ENCODE peak calls at places on chromosomes 5 and 9, in four cellular contexts. One of them, this sample, is unnamed. For H3K36me3, the result is how much of the 10 kb centered on the place peaks cover.

GRCh38 chr9:136717399-136717798 is 5.0 kb downstream of the DIPK1B start:
- DNase-seq in BJ: no peak
- DNase-seq in lung: no peak
- DNase-seq in cardiac muscle cell: no peak
- DNase-seq in this sample: no peak

GRCh38 chr5:180080670-180081280 is 9.2 kb upstream of the RNF130 start:
- DNase-seq in BJ: no peak
- DNase-seq in lung: no peak
- DNase-seq in cardiac muscle cell: no peak
- DNase-seq in this sample: no peak

GRCh38 chr5:32526815-32527214 is 58.5 kb upstream of the SUB1 start:
- DNase-seq in BJ: no peak
- DNase-seq in lung: no peak
- DNase-seq in cardiac muscle cell: no peak
- DNase-seq in this sample: no peak

GRCh38 chr9:116288658-116289057 is 135.1 kb downstream of the PAPPA start:
- DNase-seq in BJ: peak
- DNase-seq in lung: no peak
- DNase-seq in cardiac muscle cell: no peak
- DNase-seq in this sample: no peak

GRCh38 chr5:162174358-162174757 is 106.8 kb downstream of the GABRG2 start:
- DNase-seq in BJ: no peak
- DNase-seq in lung: no peak
- DNase-seq in cardiac muscle cell: no peak
- DNase-seq in this sample: no peak

GRCh38 chr5:133331866-133332731 is 280.2 kb downstream of the FSTL4 start:
- DNase-seq in BJ: no peak
- DNase-seq in lung: no peak
- DNase-seq in cardiac muscle cell: no peak
- DNase-seq in this sample: no peak

GRCh38 chr5:76736679-76737078 is 20.8 kb downstream of the F2R start:
- DNase-seq in BJ: no peak
- DNase-seq in lung: no peak
- DNase-seq in cardiac muscle cell: no peak
- DNase-seq in this sample: no peak

GRCh38 chr9:15735083-15735974 is 182.5 kb downstream of the CCDC171 start:
- DNase-seq in BJ: peak
- DNase-seq in lung: peak
- DNase-seq in cardiac muscle cell: no peak
- DNase-seq in this sample: no peak

GRCh38 chr9:8825600-8826147 is 1026.1 kb upstream of the DMAC1 start:
- DNase-seq in BJ: no peak
- DNase-seq in lung: no peak
- DNase-seq in cardiac muscle cell: no peak
- DNase-seq in this sample: no peak

GRCh38 chr5:172837640-172838039 is 3.6 kb downstream of the ERGIC1 start:
- DNase-seq in BJ: no peak
- DNase-seq in lung: peak
- DNase-seq in cardiac muscle cell: no peak
- DNase-seq in this sample: no peak

GRCh38 chr9:124857533-124858162 is 4.1 kb downstream of the RPL35 start:
- DNase-seq in BJ: no peak
- DNase-seq in lung: no peak
- DNase-seq in cardiac muscle cell: no peak
- DNase-seq in this sample: no peak

GRCh38 chr5:14428302-14429081 is 153.1 kb upstream of the OTULINL start:
- DNase-seq in BJ: no peak
- DNase-seq in lung: no peak
- DNase-seq in cardiac muscle cell: no peak
- DNase-seq in this sample: no peak

GRCh38 chr5:141914154-141914743 is 9.4 kb upstream of the DELE1 start:
- DNase-seq in BJ: no peak
- DNase-seq in lung: peak
- DNase-seq in cardiac muscle cell: peak
- DNase-seq in this sample: no peak

GRCh38 chr5:87581661-87582060 is 168.9 kb upstream of the CCNH start:
- DNase-seq in BJ: no peak
- DNase-seq in lung: no peak
- DNase-seq in cardiac muscle cell: no peak
- DNase-seq in this sample: no peak

GRCh38 chr5:154254886-154255285 is 64.4 kb downstream of the GALNT10 start:
- DNase-seq in BJ: no peak
- DNase-seq in lung: no peak
- DNase-seq in cardiac muscle cell: no peak
- DNase-seq in this sample: no peak

GRCh38 chr5:88687253-88687955 is 195.6 kb downstream of the MEF2C start:
- DNase-seq in BJ: no peak
- DNase-seq in lung: no peak
- DNase-seq in cardiac muscle cell: no peak
- DNase-seq in this sample: no peak

GRCh38 chr9:26508897-26509296 is 383.7 kb downstream of the CAAP1 start:
- DNase-seq in BJ: no peak
- DNase-seq in lung: no peak
- DNase-seq in cardiac muscle cell: no peak
- DNase-seq in this sample: no peak

GRCh38 chr9:134784612-134785305 is 95.9 kb upstream of the FCN2 start:
- DNase-seq in BJ: no peak
- DNase-seq in lung: no peak
- DNase-seq in cardiac muscle cell: peak
- DNase-seq in this sample: no peak

DNA sequence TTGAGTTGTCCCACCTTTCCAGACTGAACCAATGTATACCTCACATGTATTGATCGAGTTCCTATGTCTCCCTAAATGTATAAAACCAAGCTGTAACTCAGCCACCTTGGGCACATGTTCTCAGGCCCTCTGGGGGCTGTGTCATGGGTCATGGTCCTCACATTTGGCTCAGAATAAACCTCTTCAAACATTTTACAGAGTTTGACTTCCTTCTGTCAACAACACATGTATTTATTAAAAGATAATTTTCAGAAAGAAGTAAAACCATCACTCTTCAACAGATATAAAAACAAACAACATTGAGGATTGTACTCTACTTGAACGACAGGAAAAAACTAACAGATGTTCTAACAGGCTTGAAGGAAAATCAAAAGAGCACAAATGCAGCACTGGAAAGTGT is 4.5 kb downstream of the CMBL start:
- DNase-seq in BJ: no peak
- DNase-seq in lung: no peak
- DNase-seq in cardiac muscle cell: no peak
- DNase-seq in this sample: no peak
- H3K36me3 ChIP-seq in BJ: under half
- H3K36me3 ChIP-seq in lung: under half
- H3K36me3 ChIP-seq in cardiac muscle cell: under half
- H3K36me3 ChIP-seq in this sample: under half

DNA sequence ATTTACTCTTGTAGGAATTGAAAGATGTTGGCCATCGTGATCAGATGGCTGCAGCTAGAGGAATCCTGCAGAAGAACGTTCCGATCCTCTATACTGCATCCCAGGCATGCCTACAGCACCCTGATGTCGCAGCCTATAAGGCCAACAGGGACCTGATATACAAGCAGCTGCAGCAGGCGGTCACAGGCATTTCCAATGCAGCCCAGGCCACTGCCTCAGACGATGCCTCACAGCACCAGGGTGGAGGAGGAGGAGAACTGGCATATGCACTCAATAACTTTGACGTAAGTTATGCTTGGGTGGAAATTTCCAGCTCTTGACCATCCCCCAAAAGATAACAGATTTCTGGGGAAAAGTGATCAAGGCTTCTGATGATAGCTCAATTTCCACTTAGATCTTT is 50.6 kb downstream of the LRRTM2 start:
- DNase-seq in BJ: no peak
- DNase-seq in lung: no peak
- DNase-seq in cardiac muscle cell: no peak
- DNase-seq in this sample: no peak
- H3K36me3 ChIP-seq in BJ: under half
- H3K36me3 ChIP-seq in lung: under half
- H3K36me3 ChIP-seq in cardiac muscle cell: under half
- H3K36me3 ChIP-seq in this sample: under half

GRCh38 chr9:131720330-131720729 is 19.5 kb downstream of the RAPGEF1 start:
- DNase-seq in BJ: no peak
- DNase-seq in lung: no peak
- DNase-seq in cardiac muscle cell: no peak
- DNase-seq in this sample: no peak
- H3K36me3 ChIP-seq in BJ: under half
- H3K36me3 ChIP-seq in lung: under half
- H3K36me3 ChIP-seq in cardiac muscle cell: under half
- H3K36me3 ChIP-seq in this sample: under half

GRCh38 chr9:37428345-37428744 is 5.8 kb downstream of the GRHPR start:
- DNase-seq in BJ: no peak
- DNase-seq in lung: no peak
- DNase-seq in cardiac muscle cell: no peak
- DNase-seq in this sample: no peak
- H3K36me3 ChIP-seq in BJ: under half
- H3K36me3 ChIP-seq in lung: under half
- H3K36me3 ChIP-seq in cardiac muscle cell: under half
- H3K36me3 ChIP-seq in this sample: half or more

DNA sequence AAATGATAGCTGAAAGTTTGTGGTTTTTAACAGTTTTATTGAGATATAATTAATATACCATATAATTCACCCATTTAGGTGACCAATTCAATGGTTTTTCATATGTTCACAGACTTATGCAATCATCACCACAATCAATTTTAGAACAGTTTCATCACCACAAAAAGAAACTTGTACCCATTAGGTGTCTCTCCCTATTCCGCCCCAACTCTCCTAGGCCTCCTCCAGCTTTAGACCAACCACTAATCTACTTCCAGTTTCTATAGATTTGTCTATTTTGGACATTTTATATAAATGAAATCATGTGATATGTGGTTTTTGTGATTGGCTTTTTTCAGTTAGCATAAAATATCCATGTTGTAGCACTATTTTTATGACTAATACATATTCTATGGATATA is 38.6 kb downstream of the YTHDC2 start:
- DNase-seq in BJ: no peak
- DNase-seq in lung: no peak
- DNase-seq in cardiac muscle cell: no peak
- DNase-seq in this sample: no peak
- H3K36me3 ChIP-seq in BJ: under half
- H3K36me3 ChIP-seq in lung: under half
- H3K36me3 ChIP-seq in cardiac muscle cell: half or more
- H3K36me3 ChIP-seq in this sample: under half

DNA sequence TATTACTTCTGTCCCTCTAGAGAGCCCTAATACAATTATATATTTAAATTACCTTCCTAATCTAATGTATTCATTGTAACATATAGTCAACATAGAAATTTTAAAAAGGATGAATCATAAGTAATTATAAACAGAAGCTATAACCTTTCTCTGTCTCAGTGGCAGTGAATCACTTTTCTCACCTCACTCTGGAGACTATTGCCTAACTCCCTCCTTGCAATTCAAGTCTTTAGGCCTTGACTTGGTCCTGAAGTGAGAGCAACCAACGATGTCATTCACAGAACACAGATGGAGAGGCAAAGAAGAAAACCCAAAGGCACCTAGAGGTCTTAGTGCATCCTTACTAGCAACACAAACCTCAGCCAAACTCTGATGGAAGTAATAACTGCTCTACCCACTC is 133.3 kb upstream of the DPYSL3 start:
- DNase-seq in BJ: no peak
- DNase-seq in lung: no peak
- DNase-seq in cardiac muscle cell: no peak
- DNase-seq in this sample: no peak
- H3K36me3 ChIP-seq in BJ: under half
- H3K36me3 ChIP-seq in lung: under half
- H3K36me3 ChIP-seq in cardiac muscle cell: under half
- H3K36me3 ChIP-seq in this sample: under half

DNA sequence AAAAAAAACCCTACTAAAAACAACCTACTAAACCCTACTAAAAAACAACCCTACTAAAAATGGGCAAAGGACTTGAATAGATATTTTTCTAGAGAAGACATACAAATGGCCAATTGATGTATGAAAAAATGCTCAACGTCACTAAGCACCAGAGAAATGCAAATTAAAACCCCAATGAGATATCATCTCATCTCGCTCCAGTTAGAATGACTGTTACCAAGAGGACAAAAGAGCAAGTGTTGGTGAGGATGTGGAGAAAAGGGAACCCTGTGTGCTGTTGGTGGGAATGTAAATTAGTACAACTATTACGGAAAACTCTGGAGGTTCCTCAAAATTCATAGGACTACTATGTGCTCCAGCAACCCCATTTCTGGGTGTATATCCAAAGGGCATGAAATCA is 10.8 kb downstream of the SDHA start:
- DNase-seq in BJ: no peak
- DNase-seq in lung: no peak
- DNase-seq in cardiac muscle cell: no peak
- DNase-seq in this sample: no peak
- H3K36me3 ChIP-seq in BJ: under half
- H3K36me3 ChIP-seq in lung: under half
- H3K36me3 ChIP-seq in cardiac muscle cell: half or more
- H3K36me3 ChIP-seq in this sample: half or more

GRCh38 chr9:88426651-88427050 is 38.4 kb downstream of the SPIN1 start:
- DNase-seq in BJ: no peak
- DNase-seq in lung: no peak
- DNase-seq in cardiac muscle cell: no peak
- DNase-seq in this sample: no peak

GRCh38 chr9:88429595-88430430 is 41.6 kb downstream of the SPIN1 start:
- DNase-seq in BJ: no peak
- DNase-seq in lung: no peak
- DNase-seq in cardiac muscle cell: no peak
- DNase-seq in this sample: no peak

GRCh38 chr9:88421348-88421747 is 33.1 kb downstream of the SPIN1 start:
- DNase-seq in BJ: no peak
- DNase-seq in lung: no peak
- DNase-seq in cardiac muscle cell: no peak
- DNase-seq in this sample: peak

GRCh38 chr9:88420227-88420626 is 32.0 kb downstream of the SPIN1 start:
- DNase-seq in BJ: no peak
- DNase-seq in lung: no peak
- DNase-seq in cardiac muscle cell: no peak
- DNase-seq in this sample: no peak

GRCh38 chr9:88425538-88425950 is 37.3 kb downstream of the SPIN1 start:
- DNase-seq in BJ: no peak
- DNase-seq in lung: no peak
- DNase-seq in cardiac muscle cell: no peak
- DNase-seq in this sample: no peak
- H3K36me3 ChIP-seq in BJ: under half
- H3K36me3 ChIP-seq in lung: under half
- H3K36me3 ChIP-seq in cardiac muscle cell: under half
- H3K36me3 ChIP-seq in this sample: half or more

This sample was measured in WERI-Rb-1.